ENCODE peak calls at places on chromosomes 6 and 20, in five cellular contexts. E is RCC 7860, J is HAP-1, U is GM23248, D is GDM1. Y is an unnamed sample.

GRCh38 chr6:39266782-39267355 is 37.6 kb upstream of the KCNK5 start:
- DNase-seq in E (no peak), J (no peak), U (no peak), D (no peak), Y (no peak)

GRCh38 chr6:123028263-123028662 is 32.2 kb downstream of the CLVS2 start:
- DNase-seq in E (no peak), J (no peak), U (no peak), D (no peak), Y (no peak)

GRCh38 chr6:1404066-1404712 is 14.8 kb downstream of the FOXF2 start:
- DNase-seq in E (no peak), J (no peak), U (no peak), D (no peak), Y (no peak)

GRCh38 chr6:78533426-78533825 is 333.9 kb upstream of the IRAK1BP1 start:
- DNase-seq in E (no peak), J (no peak), U (no peak), D (no peak), Y (no peak)

GRCh38 chr6:15420959-15421438 is 175.1 kb downstream of the JARID2 start:
- DNase-seq in E (no peak), J (no peak), U (no peak), D (peak), Y (no peak)

GRCh38 chr6:135870722-135871121 is 19.2 kb downstream of the PDE7B start:
- DNase-seq in E (no peak), J (no peak), U (peak), D (no peak), Y (no peak)

GRCh38 chr6:4088684-4089083 is 9.7 kb upstream of the FAM217A start:
- DNase-seq in E (no peak), J (no peak), U (no peak), D (no peak), Y (no peak)

GRCh38 chr20:62714799-62715198 is 6.2 kb downstream of the NTSR1 start:
- DNase-seq in E (no peak), J (no peak), U (no peak), D (no peak), Y (no peak)

GRCh38 chr20:1465470-1466210 is 1.0 kb downstream of the NSFL1C start:
- DNase-seq in E (no peak), J (no peak), U (peak), D (no peak), Y (no peak)

GRCh38 chr20:5714261-5715041 is 35.8 kb upstream of the SHLD1 start:
- DNase-seq in E (no peak), J (peak), U (no peak), D (no peak), Y (no peak)

GRCh38 chr6:166779381-166779780 is 152.3 kb upstream of the RPS6KA2 start:
- DNase-seq in E (no peak), J (no peak), U (no peak), D (no peak), Y (no peak)

GRCh38 chr20:2338702-2339101 is 42.0 kb upstream of the TGM6 start:
- DNase-seq in E (no peak), J (no peak), U (no peak), D (no peak), Y (no peak)

GRCh38 chr6:17585766-17586502 is 14.2 kb upstream of the FAM8A1 start:
- DNase-seq in E (peak), J (peak), U (no peak), D (no peak), Y (no peak)

GRCh38 chr6:144878577-144878976 is 593.4 kb downstream of the UTRN start:
- DNase-seq in E (no peak), J (no peak), U (no peak), D (no peak), Y (no peak)

GRCh38 chr6:127128066-127128465 is 9.6 kb downstream of the RSPO3 start:
- DNase-seq in E (no peak), J (no peak), U (no peak), D (no peak), Y (no peak)

GRCh38 chr20:48807586-48808381 is 20.0 kb downstream of the PREX1 start:
- DNase-seq in E (no peak), J (no peak), U (no peak), D (no peak), Y (peak)

GRCh38 chr20:2103454-2104153 is 2.0 kb downstream of the STK35 start:
- DNase-seq in E (no peak), J (peak), U (peak), D (no peak), Y (no peak)

GRCh38 chr6:33410711-33411631 is at the start of gene PHF1:
- DNase-seq in E (no peak), J (no peak), U (peak), D (no peak), Y (peak)

GRCh38 chr6:42914546-42914945 is 1.3 kb upstream of the PTCRA start:
- DNase-seq in E (no peak), J (no peak), U (peak), D (no peak), Y (no peak)

GRCh38 chr20:58639182-58640146 is 11.6 kb upstream of the STX16 start:
- DNase-seq in E (no peak), J (no peak), U (no peak), D (no peak), Y (no peak)

GRCh38 chr6:144578385-144579350 is 293.5 kb downstream of the UTRN start:
- DNase-seq in E (no peak), J (peak), U (peak), D (no peak), Y (no peak)

GRCh38 chr20:36360429-36360828 is 54.3 kb downstream of the DLGAP4 start:
- DNase-seq in E (no peak), J (no peak), U (no peak), D (no peak), Y (no peak)

GRCh38 chr6:22247916-22248482 is 48.8 kb downstream of the PRL start:
- DNase-seq in E (no peak), J (no peak), U (no peak), D (no peak), Y (no peak)

GRCh38 chr20:60725311-60725906 is 526.7 kb upstream of the CDH4 start:
- DNase-seq in E (no peak), J (no peak), U (no peak), D (no peak), Y (no peak)

GRCh38 chr6:82118150-82118562 is 129.4 kb downstream of the IBTK start:
- DNase-seq in E (no peak), J (no peak), U (peak), D (no peak), Y (no peak)

GRCh38 chr6:20198764-20199174 is 13.5 kb downstream of the MBOAT1 start:
- DNase-seq in E (no peak), J (no peak), U (no peak), D (no peak), Y (no peak)

GRCh38 chr6:12969933-12970332 is 253.4 kb downstream of the PHACTR1 start:
- DNase-seq in E (no peak), J (no peak), U (no peak), D (no peak), Y (no peak)

GRCh38 chr6:88725111-88725711 is 238.2 kb downstream of the RNGTT start:
- DNase-seq in E (peak), J (peak), U (peak), D (no peak), Y (no peak)

GRCh38 chr6:97294451-97294850 is 11.4 kb upstream of the MMS22L start:
- DNase-seq in E (no peak), J (peak), U (peak), D (no peak), Y (no peak)

GRCh38 chr20:20411841-20412240 is 43.9 kb downstream of the INSM1 start:
- DNase-seq in E (no peak), J (no peak), U (no peak), D (no peak), Y (peak)

GRCh38 chr6:29696147-29697129 is 15.5 kb upstream of the ZFP57 start:
- DNase-seq in E (no peak), J (peak), U (peak), D (no peak), Y (peak)

GRCh38 chr6:68087399-68088133 is 547.5 kb upstream of the ADGRB3 start:
- DNase-seq in E (no peak), J (no peak), U (no peak), D (no peak), Y (no peak)

GRCh38 chr6:87914637-87915395 is 132.8 kb upstream of the SPACA1 start:
- DNase-seq in E (no peak), J (no peak), U (peak), D (no peak), Y (no peak)

GRCh38 chr6:31356216-31356945 is 598 bp downstream of the HLA-B start:
- DNase-seq in E (no peak), J (peak), U (peak), D (no peak), Y (no peak)

GRCh38 chr20:16528078-16528477 is 45.2 kb downstream of the KIF16B start:
- DNase-seq in E (peak), J (no peak), U (peak), D (no peak), Y (no peak)

Y was measured in head of caudate nucleus.